ENCODE peak calls at places on chromosome 15, in five cellular contexts. U is hepatocyte; D is fibroblast of the aortic adventitia; J is activated CD4-positive, alpha-beta T cell treated with anti-CD3 and anti-CD28 coated beads, Interleukin-2, amount 50 U/mL, for 24 hours; M is CD4-positive, alpha-beta T cell. N is an unnamed sample.

GRCh38 chr15:65249641-65250040 is 37.0 kb downstream of the PARP16 start:
- DNase-seq in U (no peak), D (no peak), J (peak), M (no peak), N (no peak)

GRCh38 chr15:57284535-57284934 is 91.8 kb upstream of the CGNL1 start:
- DNase-seq in U (no peak), D (no peak), J (no peak), M (no peak), N (no peak)

GRCh38 chr15:26757156-26757555 is 15.7 kb downstream of the GABRB3 start:
- DNase-seq in U (no peak), D (no peak), J (no peak), M (no peak), N (no peak)

GRCh38 chr15:99155961-99156443 is 51.1 kb downstream of the SYNM start:
- DNase-seq in U (peak), D (peak), J (no peak), M (no peak), N (no peak)

GRCh38 chr15:68384451-68385239 is 47.3 kb downstream of the ITGA11 start:
- DNase-seq in U (peak), D (peak), J (no peak), M (no peak), N (no peak)

GRCh38 chr15:78989701-78990248 is 44.9 kb upstream of the CTSH start:
- DNase-seq in U (no peak), D (no peak), J (no peak), M (no peak), N (no peak)

GRCh38 chr15:74208496-74208895 is 5.9 kb upstream of the STRA6 start:
- DNase-seq in U (no peak), D (no peak), J (no peak), M (no peak), N (no peak)

GRCh38 chr15:78931439-78931981 is 13.3 kb downstream of the CTSH start:
- DNase-seq in U (no peak), D (no peak), J (no peak), M (no peak), N (no peak)

GRCh38 chr15:67578020-67578600 is 35.6 kb downstream of the MAP2K5 start:
- DNase-seq in U (no peak), D (no peak), J (no peak), M (no peak), N (no peak)

GRCh38 chr15:79881668-79882067 is 15.1 kb downstream of the MTHFS start:
- DNase-seq in U (no peak), D (no peak), J (no peak), M (no peak), N (no peak)

GRCh38 chr15:84572231-84572630 is 28.6 kb upstream of the ZSCAN2 start:
- DNase-seq in U (no peak), D (no peak), J (no peak), M (no peak), N (no peak)

GRCh38 chr15:74167891-74168331 is 5.6 kb upstream of the ISLR start:
- DNase-seq in U (no peak), D (no peak), J (no peak), M (no peak), N (no peak)

GRCh38 chr15:88345962-88346361 is 89.4 kb upstream of the NTRK3 start:
- DNase-seq in U (no peak), D (no peak), J (no peak), M (no peak), N (no peak)

GRCh38 chr15:58438956-58439355 is 7.2 kb downstream of the LIPC start:
- DNase-seq in U (peak), D (peak), J (no peak), M (no peak), N (peak)

GRCh38 chr15:57462391-57462790 is 86.1 kb downstream of the CGNL1 start:
- DNase-seq in U (no peak), D (peak), J (no peak), M (no peak), N (no peak)

GRCh38 chr15:52208306-52208946 is 17.2 kb upstream of the GNB5 start:
- DNase-seq in U (peak), D (peak), J (peak), M (peak), N (peak)

GRCh38 chr15:45326776-45327175 is 51.6 kb downstream of the GATM start:
- DNase-seq in U (no peak), D (no peak), J (no peak), M (no peak), N (no peak)